ENCODE peak calls at places on chromosomes 1 and 21, in seven cellular contexts. One of them, this sample, is unnamed.

GRCh38 chr1:62727656-62728396 is 39.6 kb upstream of the DOCK7 start:
- DNase-seq in upper lobe of right lung: no peak
- DNase-seq in AG09319: no peak
- DNase-seq in progenitor cell of endocrine pancreas: no peak
- DNase-seq in glutamatergic neuron: no peak
- DNase-seq in fibroblast of villous mesenchyme: no peak
- DNase-seq in tibial nerve: no peak
- DNase-seq in this sample: no peak

GRCh38 chr1:48864913-48865312 is 88.2 kb upstream of the BEND5 start:
- DNase-seq in AG09319: no peak
- DNase-seq in progenitor cell of endocrine pancreas: no peak
- DNase-seq in upper lobe of right lung: no peak
- DNase-seq in glutamatergic neuron: no peak
- DNase-seq in fibroblast of villous mesenchyme: no peak
- DNase-seq in tibial nerve: no peak
- DNase-seq in this sample: no peak

GRCh38 chr1:67687649-67688048 is 2.6 kb downstream of the GADD45A start:
- DNase-seq in upper lobe of right lung: no peak
- DNase-seq in AG09319: no peak
- DNase-seq in fibroblast of villous mesenchyme: peak; percentile 70
- DNase-seq in tibial nerve: no peak
- DNase-seq in progenitor cell of endocrine pancreas: no peak
- DNase-seq in glutamatergic neuron: no peak
- DNase-seq in this sample: no peak

GRCh38 chr1:89519779-89520358 is 4.8 kb upstream of the LRRC8B start:
- DNase-seq in AG09319: no peak
- DNase-seq in tibial nerve: peak; percentile 34
- DNase-seq in fibroblast of villous mesenchyme: peak; percentile 44
- DNase-seq in upper lobe of right lung: no peak
- DNase-seq in glutamatergic neuron: peak; percentile 26
- DNase-seq in progenitor cell of endocrine pancreas: no peak
- DNase-seq in this sample: no peak

GRCh38 chr21:44965251-44966022 is 25.6 kb downstream of the SLX9 start:
- DNase-seq in progenitor cell of endocrine pancreas: no peak
- DNase-seq in upper lobe of right lung: no peak
- DNase-seq in tibial nerve: no peak
- DNase-seq in glutamatergic neuron: peak; percentile 43
- DNase-seq in AG09319: no peak
- DNase-seq in fibroblast of villous mesenchyme: peak; percentile 42
- DNase-seq in this sample: no peak

GRCh38 chr21:43687566-43688395 is 28.4 kb downstream of the RRP1B start:
- DNase-seq in glutamatergic neuron: no peak
- DNase-seq in AG09319: no peak
- DNase-seq in progenitor cell of endocrine pancreas: no peak
- DNase-seq in tibial nerve: no peak
- DNase-seq in upper lobe of right lung: no peak
- DNase-seq in fibroblast of villous mesenchyme: no peak
- DNase-seq in this sample: no peak

GRCh38 chr1:201891451-201892045 is 2.9 kb downstream of the SHISA4 start:
- DNase-seq in AG09319: no peak
- DNase-seq in glutamatergic neuron: no peak
- DNase-seq in progenitor cell of endocrine pancreas: no peak
- DNase-seq in upper lobe of right lung: no peak
- DNase-seq in tibial nerve: no peak
- DNase-seq in fibroblast of villous mesenchyme: no peak
- DNase-seq in this sample: no peak

GRCh38 chr1:228979325-228979699 is 244.0 kb downstream of the RHOU start:
- DNase-seq in tibial nerve: no peak
- DNase-seq in progenitor cell of endocrine pancreas: no peak
- DNase-seq in glutamatergic neuron: no peak
- DNase-seq in upper lobe of right lung: no peak
- DNase-seq in AG09319: no peak
- DNase-seq in fibroblast of villous mesenchyme: no peak
- DNase-seq in this sample: no peak

GRCh38 chr1:178577882-178578281 is 65.0 kb downstream of the TEX35 start:
- DNase-seq in glutamatergic neuron: no peak
- DNase-seq in fibroblast of villous mesenchyme: no peak
- DNase-seq in tibial nerve: no peak
- DNase-seq in upper lobe of right lung: no peak
- DNase-seq in AG09319: no peak
- DNase-seq in progenitor cell of endocrine pancreas: no peak
- DNase-seq in this sample: no peak

GRCh38 chr21:39326607-39327307 is 13.3 kb upstream of the BRWD1 start:
- DNase-seq in progenitor cell of endocrine pancreas: no peak
- DNase-seq in fibroblast of villous mesenchyme: no peak
- DNase-seq in AG09319: no peak
- DNase-seq in tibial nerve: no peak
- DNase-seq in glutamatergic neuron: peak; percentile 63
- DNase-seq in upper lobe of right lung: no peak
- DNase-seq in this sample: no peak

GRCh38 chr1:84402501-84402900 is 4.2 kb downstream of the DNASE2B start:
- DNase-seq in glutamatergic neuron: no peak
- DNase-seq in progenitor cell of endocrine pancreas: no peak
- DNase-seq in fibroblast of villous mesenchyme: no peak
- DNase-seq in tibial nerve: no peak
- DNase-seq in AG09319: no peak
- DNase-seq in upper lobe of right lung: no peak
- DNase-seq in this sample: no peak

GRCh38 chr1:246428542-246429308 is 78.4 kb downstream of the SMYD3 start:
- DNase-seq in glutamatergic neuron: no peak
- DNase-seq in AG09319: peak; percentile 30
- DNase-seq in upper lobe of right lung: no peak
- DNase-seq in fibroblast of villous mesenchyme: peak; percentile 85
- DNase-seq in progenitor cell of endocrine pancreas: no peak
- DNase-seq in tibial nerve: no peak
- DNase-seq in this sample: no peak

GRCh38 chr1:42720868-42721267 is 19.2 kb downstream of the CLDN19 start:
- DNase-seq in tibial nerve: no peak
- DNase-seq in AG09319: no peak
- DNase-seq in upper lobe of right lung: no peak
- DNase-seq in glutamatergic neuron: no peak
- DNase-seq in progenitor cell of endocrine pancreas: no peak
- DNase-seq in fibroblast of villous mesenchyme: no peak
- DNase-seq in this sample: no peak

GRCh38 chr1:44222397-44223334 is 9.4 kb downstream of the DMAP1 start:
- DNase-seq in progenitor cell of endocrine pancreas: no peak
- DNase-seq in upper lobe of right lung: no peak
- DNase-seq in fibroblast of villous mesenchyme: no peak
- DNase-seq in tibial nerve: no peak
- DNase-seq in glutamatergic neuron: no peak
- DNase-seq in AG09319: no peak
- DNase-seq in this sample: no peak

GRCh38 chr1:15033264-15033663 is 120.3 kb upstream of the TMEM51 start:
- DNase-seq in glutamatergic neuron: no peak
- DNase-seq in tibial nerve: no peak
- DNase-seq in fibroblast of villous mesenchyme: peak; percentile 30
- DNase-seq in upper lobe of right lung: no peak
- DNase-seq in progenitor cell of endocrine pancreas: no peak
- DNase-seq in AG09319: no peak
- DNase-seq in this sample: no peak

GRCh38 chr1:99662581-99663208 is 16.8 kb downstream of the PALMD start:
- DNase-seq in tibial nerve: peak; percentile 86
- DNase-seq in progenitor cell of endocrine pancreas: no peak
- DNase-seq in glutamatergic neuron: peak; percentile 60
- DNase-seq in upper lobe of right lung: no peak
- DNase-seq in AG09319: peak; percentile 96
- DNase-seq in fibroblast of villous mesenchyme: peak; percentile 97
- DNase-seq in this sample: no peak

GRCh38 chr1:39576016-39576657 is 453 bp downstream of the PABPC4 start:
- DNase-seq in tibial nerve: no peak
- DNase-seq in glutamatergic neuron: peak; percentile 41
- DNase-seq in upper lobe of right lung: peak; percentile 73
- DNase-seq in AG09319: no peak
- DNase-seq in progenitor cell of endocrine pancreas: no peak
- DNase-seq in fibroblast of villous mesenchyme: peak; percentile 44
- DNase-seq in this sample: no peak

GRCh38 chr1:107964397-107965111 is 426 bp downstream of the VAV3 start:
- DNase-seq in glutamatergic neuron: peak; percentile 35
- DNase-seq in progenitor cell of endocrine pancreas: peak; percentile 33
- DNase-seq in tibial nerve: no peak
- DNase-seq in fibroblast of villous mesenchyme: peak; percentile 24
- DNase-seq in AG09319: no peak
- DNase-seq in upper lobe of right lung: peak; percentile 67
- DNase-seq in this sample: no peak

GRCh38 chr1:199243423-199244061 is 604.7 kb downstream of the PTPRC start:
- DNase-seq in progenitor cell of endocrine pancreas: no peak
- DNase-seq in AG09319: no peak
- DNase-seq in upper lobe of right lung: peak; percentile 73
- DNase-seq in glutamatergic neuron: peak; percentile 69
- DNase-seq in tibial nerve: no peak
- DNase-seq in fibroblast of villous mesenchyme: peak; percentile 57
- DNase-seq in this sample: no peak
- TF ChIP-seq CTCF in progenitor cell of endocrine pancreas: peak; percentile 40
- TF ChIP-seq CTCF in AG09319: peak; percentile 47
- TF ChIP-seq CTCF in upper lobe of right lung: peak; percentile 55
- TF ChIP-seq CTCF in glutamatergic neuron: peak; percentile 50
- TF ChIP-seq CTCF in tibial nerve: peak; percentile 23
- TF ChIP-seq CTCF in fibroblast of villous mesenchyme: peak; percentile 88
- TF ChIP-seq CTCF in this sample: peak; percentile 78

GRCh38 chr1:118711356-118711755 is 276.8 kb downstream of the TBX15 start:
- DNase-seq in upper lobe of right lung: no peak
- DNase-seq in progenitor cell of endocrine pancreas: no peak
- DNase-seq in fibroblast of villous mesenchyme: no peak
- DNase-seq in AG09319: no peak
- DNase-seq in tibial nerve: no peak
- DNase-seq in glutamatergic neuron: no peak
- DNase-seq in this sample: no peak
- TF ChIP-seq CTCF in upper lobe of right lung: no peak
- TF ChIP-seq CTCF in progenitor cell of endocrine pancreas: no peak
- TF ChIP-seq CTCF in fibroblast of villous mesenchyme: no peak
- TF ChIP-seq CTCF in AG09319: no peak
- TF ChIP-seq CTCF in tibial nerve: no peak
- TF ChIP-seq CTCF in glutamatergic neuron: no peak
- TF ChIP-seq CTCF in this sample: no peak

DNA sequence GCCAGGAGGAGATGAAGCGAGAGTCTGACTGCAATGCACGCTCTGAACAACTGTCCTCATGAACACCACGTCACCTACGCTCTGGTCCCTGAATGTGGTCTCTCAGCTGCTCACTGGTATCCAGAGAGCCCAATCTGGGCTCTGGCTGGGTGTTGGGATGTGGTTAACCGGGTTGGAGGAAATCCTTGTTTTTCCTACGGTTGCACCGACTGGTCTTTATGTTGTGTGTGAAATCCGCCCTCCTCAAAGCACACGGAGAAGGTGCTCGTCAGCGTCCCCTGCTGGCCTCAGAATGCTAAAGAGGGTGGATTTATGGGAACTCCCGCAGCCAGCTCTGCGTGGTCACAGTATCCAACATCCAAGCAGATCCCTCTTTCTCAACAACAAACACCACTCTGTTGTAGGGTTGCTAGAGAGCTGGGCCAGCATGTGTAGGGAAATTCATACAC is 51.8 kb upstream of the FAM89A start:
- DNase-seq in fibroblast of villous mesenchyme: peak; percentile 62
- DNase-seq in progenitor cell of endocrine pancreas: peak; percentile 21
- DNase-seq in upper lobe of right lung: peak; percentile 70
- DNase-seq in tibial nerve: no peak
- DNase-seq in AG09319: peak; percentile 0
- DNase-seq in glutamatergic neuron: peak; percentile 62
- DNase-seq in this sample: no peak
- TF ChIP-seq CTCF in fibroblast of villous mesenchyme: peak; percentile 75
- TF ChIP-seq CTCF in progenitor cell of endocrine pancreas: peak; percentile 67
- TF ChIP-seq CTCF in upper lobe of right lung: peak; percentile 60
- TF ChIP-seq CTCF in tibial nerve: peak; percentile 32
- TF ChIP-seq CTCF in AG09319: peak; percentile 39
- TF ChIP-seq CTCF in glutamatergic neuron: peak; percentile 67
- TF ChIP-seq CTCF in this sample: peak; percentile 76

GRCh38 chr1:18322353-18323032 is 158.2 kb upstream of the KLHDC7A start:
- DNase-seq in AG09319: no peak
- DNase-seq in progenitor cell of endocrine pancreas: no peak
- DNase-seq in glutamatergic neuron: peak; percentile 56
- DNase-seq in tibial nerve: no peak
- DNase-seq in fibroblast of villous mesenchyme: no peak
- DNase-seq in upper lobe of right lung: no peak
- DNase-seq in this sample: no peak
- TF ChIP-seq CTCF in AG09319: no peak
- TF ChIP-seq CTCF in progenitor cell of endocrine pancreas: peak; percentile 58
- TF ChIP-seq CTCF in glutamatergic neuron: peak; percentile 68
- TF ChIP-seq CTCF in tibial nerve: no peak
- TF ChIP-seq CTCF in fibroblast of villous mesenchyme: no peak
- TF ChIP-seq CTCF in upper lobe of right lung: no peak
- TF ChIP-seq CTCF in this sample: peak; percentile 37

DNA sequence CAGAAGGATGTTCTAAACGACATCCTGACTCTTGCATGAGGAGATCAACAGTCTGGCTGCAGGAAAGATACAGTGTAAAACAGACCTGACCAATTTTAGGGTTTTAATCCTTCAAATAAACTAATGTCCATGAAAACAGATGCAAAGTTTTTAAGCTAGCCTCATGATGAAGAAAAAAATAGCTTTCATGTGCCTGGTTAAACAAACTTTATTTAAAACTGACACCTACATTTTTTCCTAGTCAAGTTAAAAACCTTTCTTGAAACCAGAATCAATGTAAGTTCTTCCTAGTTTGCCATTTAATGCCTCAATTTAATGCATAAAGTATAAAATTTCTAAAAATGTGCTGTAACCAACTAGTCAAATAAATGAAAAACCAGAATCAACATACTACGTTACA is 2.9 kb downstream of the WDR26 start:
- DNase-seq in AG09319: no peak
- DNase-seq in fibroblast of villous mesenchyme: no peak
- DNase-seq in progenitor cell of endocrine pancreas: no peak
- DNase-seq in tibial nerve: no peak
- DNase-seq in glutamatergic neuron: no peak
- DNase-seq in upper lobe of right lung: no peak
- DNase-seq in this sample: no peak
- TF ChIP-seq CTCF in AG09319: no peak
- TF ChIP-seq CTCF in fibroblast of villous mesenchyme: no peak
- TF ChIP-seq CTCF in progenitor cell of endocrine pancreas: no peak
- TF ChIP-seq CTCF in tibial nerve: no peak
- TF ChIP-seq CTCF in glutamatergic neuron: no peak
- TF ChIP-seq CTCF in upper lobe of right lung: no peak
- TF ChIP-seq CTCF in this sample: no peak

GRCh38 chr1:244046907-244047738 is 4.0 kb upstream of the ZBTB18 start:
- DNase-seq in AG09319: no peak
- DNase-seq in glutamatergic neuron: no peak
- DNase-seq in fibroblast of villous mesenchyme: peak; percentile 13
- DNase-seq in upper lobe of right lung: no peak
- DNase-seq in progenitor cell of endocrine pancreas: no peak
- DNase-seq in tibial nerve: no peak
- DNase-seq in this sample: no peak
- TF ChIP-seq CTCF in AG09319: no peak
- TF ChIP-seq CTCF in glutamatergic neuron: no peak
- TF ChIP-seq CTCF in fibroblast of villous mesenchyme: no peak
- TF ChIP-seq CTCF in upper lobe of right lung: no peak
- TF ChIP-seq CTCF in progenitor cell of endocrine pancreas: no peak
- TF ChIP-seq CTCF in tibial nerve: no peak
- TF ChIP-seq CTCF in this sample: no peak